ENCODE peak calls at places on chromosomes 3 and 15, in eight cellular contexts. One of them, this sample, is unnamed.

GRCh38 chr3:179760944-179761343 is 108.1 kb downstream of the USP13 start:
- DNase-seq in pancreas: no peak
- DNase-seq in HepG2: peak; percentile 24
- DNase-seq in A549: peak; percentile 33
- DNase-seq in IMR-90: peak; percentile 79
- DNase-seq in mesendoderm: peak; percentile 34
- DNase-seq in RWPE1: peak; percentile 57
- DNase-seq in right lobe of liver: no peak
- DNase-seq in this sample: no peak

GRCh38 chr3:160618363-160618762 is 53.0 kb upstream of the KPNA4 start:
- DNase-seq in pancreas: peak; percentile 18
- DNase-seq in HepG2: no peak
- DNase-seq in A549: no peak
- DNase-seq in IMR-90: no peak
- DNase-seq in mesendoderm: no peak
- DNase-seq in RWPE1: no peak
- DNase-seq in right lobe of liver: peak; percentile 77
- DNase-seq in this sample: no peak

GRCh38 chr3:30607032-30607833 is 832 bp downstream of the TGFBR2 start:
- DNase-seq in pancreas: peak; percentile 64
- DNase-seq in HepG2: no peak
- DNase-seq in A549: peak; percentile 60
- DNase-seq in IMR-90: no peak
- DNase-seq in mesendoderm: peak; percentile 80
- DNase-seq in RWPE1: peak; percentile 14
- DNase-seq in right lobe of liver: peak; percentile 84
- DNase-seq in this sample: peak; percentile 78

GRCh38 chr3:168659015-168659414 is 563.3 kb upstream of the GOLIM4 start:
- DNase-seq in pancreas: no peak
- DNase-seq in HepG2: no peak
- DNase-seq in A549: no peak
- DNase-seq in IMR-90: no peak
- DNase-seq in mesendoderm: no peak
- DNase-seq in RWPE1: peak; percentile 5
- DNase-seq in right lobe of liver: no peak
- DNase-seq in this sample: no peak

GRCh38 chr3:47260605-47261004 is 22.0 kb downstream of the KIF9 start:
- DNase-seq in pancreas: no peak
- DNase-seq in HepG2: no peak
- DNase-seq in A549: no peak
- DNase-seq in IMR-90: no peak
- DNase-seq in mesendoderm: peak; percentile 41
- DNase-seq in RWPE1: no peak
- DNase-seq in right lobe of liver: no peak
- DNase-seq in this sample: peak; percentile 38

GRCh38 chr15:34239151-34239761 is 14.4 kb downstream of the EMC4 start:
- DNase-seq in pancreas: no peak
- DNase-seq in HepG2: peak; percentile 6
- DNase-seq in A549: peak; percentile 43
- DNase-seq in IMR-90: peak; percentile 91
- DNase-seq in mesendoderm: peak; percentile 70
- DNase-seq in RWPE1: peak; percentile 97
- DNase-seq in right lobe of liver: no peak
- DNase-seq in this sample: peak; percentile 7

GRCh38 chr15:67715166-67715565 is 110.1 kb upstream of the SKOR1 start:
- DNase-seq in pancreas: no peak
- DNase-seq in HepG2: no peak
- DNase-seq in A549: no peak
- DNase-seq in IMR-90: no peak
- DNase-seq in mesendoderm: no peak
- DNase-seq in RWPE1: no peak
- DNase-seq in right lobe of liver: no peak
- DNase-seq in this sample: no peak

GRCh38 chr15:60973637-60974415 is 255.3 kb downstream of the RORA start:
- DNase-seq in pancreas: no peak
- DNase-seq in HepG2: no peak
- DNase-seq in A549: no peak
- DNase-seq in IMR-90: peak; percentile 87
- DNase-seq in mesendoderm: no peak
- DNase-seq in RWPE1: peak; percentile 59
- DNase-seq in right lobe of liver: no peak
- DNase-seq in this sample: no peak

GRCh38 chr3:177410734-177411133 is 213.5 kb upstream of the TBL1XR1 start:
- DNase-seq in pancreas: peak; percentile 77
- DNase-seq in HepG2: no peak
- DNase-seq in A549: no peak
- DNase-seq in IMR-90: no peak
- DNase-seq in mesendoderm: no peak
- DNase-seq in RWPE1: no peak
- DNase-seq in right lobe of liver: no peak
- DNase-seq in this sample: no peak

GRCh38 chr3:112499328-112499727 is at the start of gene BTLA:
- DNase-seq in pancreas: no peak
- DNase-seq in HepG2: no peak
- DNase-seq in A549: no peak
- DNase-seq in IMR-90: no peak
- DNase-seq in mesendoderm: no peak
- DNase-seq in RWPE1: no peak
- DNase-seq in right lobe of liver: no peak
- DNase-seq in this sample: no peak

GRCh38 chr3:80606073-80606472 is 838.3 kb upstream of the ROBO1 start:
- DNase-seq in pancreas: no peak
- DNase-seq in HepG2: no peak
- DNase-seq in A549: no peak
- DNase-seq in IMR-90: no peak
- DNase-seq in mesendoderm: peak; percentile 10
- DNase-seq in RWPE1: no peak
- DNase-seq in right lobe of liver: no peak
- DNase-seq in this sample: peak; percentile 37

GRCh38 chr15:64356443-64357040 is 569 bp upstream of the CSNK1G1 start:
- DNase-seq in pancreas: no peak
- DNase-seq in HepG2: peak; percentile 73
- DNase-seq in A549: peak; percentile 90
- DNase-seq in IMR-90: peak; percentile 87
- DNase-seq in mesendoderm: no peak
- DNase-seq in RWPE1: no peak
- DNase-seq in right lobe of liver: no peak
- DNase-seq in this sample: no peak

GRCh38 chr3:24519368-24520100 is 24.9 kb upstream of the THRB start:
- DNase-seq in pancreas: no peak
- DNase-seq in HepG2: peak; percentile 59
- DNase-seq in A549: no peak
- DNase-seq in IMR-90: no peak
- DNase-seq in mesendoderm: peak; percentile 55
- DNase-seq in RWPE1: no peak
- DNase-seq in right lobe of liver: no peak
- DNase-seq in this sample: peak; percentile 82

GRCh38 chr3:188863999-188864406 is 307.8 kb upstream of the TPRG1 start:
- DNase-seq in pancreas: no peak
- DNase-seq in HepG2: no peak
- DNase-seq in A549: no peak
- DNase-seq in IMR-90: peak; percentile 72
- DNase-seq in mesendoderm: no peak
- DNase-seq in RWPE1: no peak
- DNase-seq in right lobe of liver: no peak
- DNase-seq in this sample: no peak

GRCh38 chr3:154779571-154779970 is 300.5 kb upstream of the MME start:
- DNase-seq in pancreas: no peak
- DNase-seq in HepG2: no peak
- DNase-seq in A549: no peak
- DNase-seq in IMR-90: peak; percentile 87
- DNase-seq in mesendoderm: no peak
- DNase-seq in RWPE1: peak; percentile 29
- DNase-seq in right lobe of liver: no peak
- DNase-seq in this sample: no peak

GRCh38 chr3:192422321-192422997 is 304.9 kb downstream of the FGF12 start:
- DNase-seq in pancreas: no peak
- DNase-seq in HepG2: no peak
- DNase-seq in A549: no peak
- DNase-seq in IMR-90: no peak
- DNase-seq in mesendoderm: no peak
- DNase-seq in RWPE1: peak; percentile 43
- DNase-seq in right lobe of liver: no peak
- DNase-seq in this sample: no peak

GRCh38 chr3:101248786-101249185 is 71.6 kb downstream of the IMPG2 start:
- DNase-seq in pancreas: no peak
- DNase-seq in HepG2: no peak
- DNase-seq in A549: no peak
- DNase-seq in IMR-90: no peak
- DNase-seq in mesendoderm: no peak
- DNase-seq in RWPE1: no peak
- DNase-seq in right lobe of liver: no peak
- DNase-seq in this sample: no peak

GRCh38 chr3:120145498-120146285 is 51.4 kb upstream of the GSK3B start:
- DNase-seq in pancreas: no peak
- DNase-seq in HepG2: no peak
- DNase-seq in A549: peak; percentile 61
- DNase-seq in IMR-90: peak; percentile 41
- DNase-seq in mesendoderm: peak; percentile 37
- DNase-seq in RWPE1: peak; percentile 84
- DNase-seq in right lobe of liver: no peak
- DNase-seq in this sample: no peak

GRCh38 chr15:25859838-25860645 is 3.1 kb downstream of the ATP10A start:
- DNase-seq in pancreas: no peak
- DNase-seq in HepG2: no peak
- DNase-seq in A549: no peak
- DNase-seq in IMR-90: no peak
- DNase-seq in mesendoderm: no peak
- DNase-seq in RWPE1: no peak
- DNase-seq in right lobe of liver: peak; percentile 39
- DNase-seq in this sample: no peak
- H3K27ac ChIP-seq in pancreas: no peak overlapping the region
- H3K27ac ChIP-seq in HepG2: no peak overlapping the region
- H3K27ac ChIP-seq in A549: peak overlapping the region; percentile 96
- H3K27ac ChIP-seq in IMR-90: no peak overlapping the region
- H3K27ac ChIP-seq in mesendoderm: no peak overlapping the region
- H3K27ac ChIP-seq in RWPE1: peak overlapping the region; percentile 26
- H3K27ac ChIP-seq in right lobe of liver: no peak overlapping the region
- H3K27ac ChIP-seq in this sample: no peak overlapping the region

GRCh38 chr3:42051384-42052131 is 39.6 kb upstream of the TRAK1 start:
- DNase-seq in pancreas: no peak
- DNase-seq in HepG2: no peak
- DNase-seq in A549: no peak
- DNase-seq in IMR-90: no peak
- DNase-seq in mesendoderm: no peak
- DNase-seq in RWPE1: no peak
- DNase-seq in right lobe of liver: no peak
- DNase-seq in this sample: no peak
- H3K27ac ChIP-seq in pancreas: no peak overlapping the region
- H3K27ac ChIP-seq in HepG2: peak overlapping the region; percentile 97
- H3K27ac ChIP-seq in A549: no peak overlapping the region
- H3K27ac ChIP-seq in IMR-90: no peak overlapping the region
- H3K27ac ChIP-seq in mesendoderm: no peak overlapping the region
- H3K27ac ChIP-seq in RWPE1: no peak overlapping the region
- H3K27ac ChIP-seq in right lobe of liver: no peak overlapping the region
- H3K27ac ChIP-seq in this sample: no peak overlapping the region

GRCh38 chr3:152305075-152305474 is 36.3 kb downstream of the MBNL1 start:
- DNase-seq in pancreas: no peak
- DNase-seq in HepG2: no peak
- DNase-seq in A549: no peak
- DNase-seq in IMR-90: no peak
- DNase-seq in mesendoderm: peak; percentile 88
- DNase-seq in RWPE1: no peak
- DNase-seq in right lobe of liver: no peak
- DNase-seq in this sample: peak; percentile 37
- H3K27ac ChIP-seq in pancreas: no peak overlapping the region
- H3K27ac ChIP-seq in HepG2: peak overlapping the region; percentile 19
- H3K27ac ChIP-seq in A549: peak overlapping the region; percentile 53
- H3K27ac ChIP-seq in IMR-90: no peak overlapping the region
- H3K27ac ChIP-seq in mesendoderm: no peak overlapping the region
- H3K27ac ChIP-seq in RWPE1: no peak overlapping the region
- H3K27ac ChIP-seq in right lobe of liver: no peak overlapping the region
- H3K27ac ChIP-seq in this sample: peak overlapping the region; percentile 68

GRCh38 chr3:186107148-186108105 is 1.5 kb downstream of the ETV5 start:
- DNase-seq in pancreas: peak; percentile 67
- DNase-seq in HepG2: peak; percentile 69
- DNase-seq in A549: peak; percentile 63
- DNase-seq in IMR-90: peak; percentile 68
- DNase-seq in mesendoderm: peak; percentile 82
- DNase-seq in RWPE1: peak; percentile 77
- DNase-seq in right lobe of liver: peak; percentile 71
- DNase-seq in this sample: peak; percentile 88
- H3K27ac ChIP-seq in pancreas: peak overlapping the region; percentile 88
- H3K27ac ChIP-seq in HepG2: peak overlapping the region; percentile 95
- H3K27ac ChIP-seq in A549: peak overlapping the region; percentile 99
- H3K27ac ChIP-seq in IMR-90: peak overlapping the region; percentile 77
- H3K27ac ChIP-seq in mesendoderm: peak overlapping the region; percentile 93
- H3K27ac ChIP-seq in RWPE1: peak overlapping the region; percentile 82
- H3K27ac ChIP-seq in right lobe of liver: no peak overlapping the region
- H3K27ac ChIP-seq in this sample: peak overlapping the region; percentile 82